ENCODE peak calls at places on chromosomes 2 and 18, in five cellular contexts. U is GM10248; D is T-cell; H is stimulated activated CD4-positive, alpha-beta T cell treated with anti-CD3 and anti-CD28 coated beads, Interleukin-12 subunit alpha, Interleukin-12 subunit beta, amount 100 ng/mL, for 48 hours; X is heart right ventricle. W is an unnamed sample.

GRCh38 chr2:151277011-151277410 is 12.5 kb downstream of the NMI start:
- DNase-seq in X (no peak), D (no peak), U (no peak), H (no peak), W (no peak)

GRCh38 chr2:216909541-216910175 is 49.8 kb upstream of the TNP1 start:
- DNase-seq in H (no peak), D (no peak), X (no peak), U (no peak), W (no peak)

GRCh38 chr2:119149611-119150010 is 8.9 kb downstream of the C1QL2 start:
- DNase-seq in X (peak; percentile 13), D (no peak), U (no peak), H (no peak), W (no peak)

GRCh38 chr18:46301571-46301970 is 197.4 kb downstream of the HAUS1 start:
- DNase-seq in U (no peak), D (no peak), H (no peak), X (no peak), W (no peak)

GRCh38 chr2:109396338-109397180 is 217.2 kb downstream of the SEPTIN10 start:
- DNase-seq in U (no peak), X (no peak), D (no peak), H (no peak), W (no peak)

GRCh38 chr2:102235491-102235890 is 48.7 kb downstream of the IL1RL2 start:
- DNase-seq in X (no peak), U (no peak), D (no peak), H (no peak), W (no peak)

GRCh38 chr2:7627587-7627986 is 710.4 kb downstream of the RNF144A start:
- DNase-seq in D (no peak), U (no peak), X (no peak), H (no peak), W (no peak)

GRCh38 chr2:233244818-233245217 is 6.7 kb upstream of the ATG16L1 start:
- DNase-seq in D (no peak), U (no peak), X (no peak), H (no peak), W (no peak)

GRCh38 chr2:5696741-5697521 is 4.7 kb downstream of the SOX11 start:
- DNase-seq in X (peak; percentile 9), U (no peak), H (no peak), D (no peak), W (no peak)

GRCh38 chr2:47237375-47238357 is 82.6 kb upstream of the STPG4 start:
- DNase-seq in D (no peak), H (no peak), U (no peak), X (peak; percentile 59), W (no peak)

GRCh38 chr18:27604583-27604982 is 419.5 kb upstream of the CHST9 start:
- DNase-seq in X (no peak), D (no peak), U (no peak), H (no peak), W (no peak)

GRCh38 chr2:69164379-69164778 is 151.4 kb downstream of the ANTXR1 start:
- DNase-seq in D (no peak), X (no peak), H (no peak), U (no peak), W (no peak)

GRCh38 chr18:78128004-78128403 is 851.6 kb upstream of the SALL3 start:
- DNase-seq in H (no peak), X (no peak), U (no peak), D (no peak), W (no peak)

GRCh38 chr2:31297751-31298150 is 63.8 kb downstream of the EHD3 start:
- DNase-seq in X (no peak), U (no peak), H (no peak), D (no peak), W (no peak)

GRCh38 chr2:24635181-24635580 is 144.1 kb downstream of the NCOA1 start:
- DNase-seq in X (no peak), U (no peak), H (no peak), D (no peak), W (no peak)

GRCh38 chr2:120346034-120346666 is at the start of gene INHBB:
- DNase-seq in U (no peak), D (no peak), X (no peak), H (no peak), W (no peak)

GRCh38 chr2:41994177-41994576 is 53.6 kb upstream of the PKDCC start:
- DNase-seq in X (no peak), U (no peak), D (no peak), H (no peak), W (peak; percentile 32)

GRCh38 chr2:195563857-195564512 is 93.0 kb upstream of the SLC39A10 start:
- DNase-seq in H (no peak), X (no peak), D (no peak), U (no peak), W (no peak)

GRCh38 chr2:279956-280654 is 7.8 kb downstream of the ALKAL2 start:
- DNase-seq in U (no peak), D (no peak), X (no peak), H (no peak), W (no peak)

GRCh38 chr18:48791636-48792105 is 159.1 kb downstream of the SMAD7 start:
- DNase-seq in X (no peak), U (no peak), H (no peak), D (no peak), W (peak; percentile 42)

W was measured in lower leg skin.